ENCODE peak calls at places on chromosomes 6 and 20, in four cellular contexts. D is memory B cell, Y is NCI-H774, T is EL. B is an unnamed sample.

GRCh38 chr6:84764332-84765049 is at the start of gene TBX18:
- DNase-seq in D (no peak), Y (no peak), T (peak), B (peak)

GRCh38 chr20:54619181-54619580 is 143.8 kb downstream of the DOK5 start:
- DNase-seq in D (no peak), Y (no peak), T (no peak), B (no peak)

GRCh38 chr6:144266091-144266649 is 19.0 kb upstream of the UTRN start:
- DNase-seq in D (no peak), Y (no peak), T (peak), B (peak)

GRCh38 chr6:167311286-167311685 is 13.6 kb upstream of the TTLL2 start:
- DNase-seq in D (no peak), Y (no peak), T (no peak), B (no peak)

GRCh38 chr6:105593056-105593455 is 190.2 kb upstream of the PREP start:
- DNase-seq in D (no peak), Y (no peak), T (peak), B (peak)

GRCh38 chr20:43508106-43508505 is 609 bp downstream of the L3MBTL1 start:
- DNase-seq in D (no peak), Y (no peak), T (peak), B (peak)

GRCh38 chr6:18823782-18824386 is 436.7 kb downstream of the RNF144B start:
- DNase-seq in D (peak), Y (no peak), T (peak), B (peak)

GRCh38 chr20:18805881-18806280 is 7.7 kb upstream of the SCP2D1 start:
- DNase-seq in D (no peak), Y (no peak), T (peak), B (peak)

GRCh38 chr6:15246217-15247211 is 645 bp downstream of the JARID2 start:
- DNase-seq in D (no peak), Y (no peak), T (peak), B (peak)

GRCh38 chr6:169292340-169293124 is 38.9 kb upstream of the THBS2 start:
- DNase-seq in D (no peak), Y (no peak), T (peak), B (peak)

GRCh38 chr20:4601630-4602296 is 119.9 kb upstream of the PRND start:
- DNase-seq in D (no peak), Y (no peak), T (peak), B (peak)

GRCh38 chr6:149026530-149026942 is 279.7 kb downstream of the UST start:
- DNase-seq in D (peak), Y (peak), T (peak), B (peak)

GRCh38 chr20:766906-767305 is 1.4 kb downstream of the SLC52A3 start:
- DNase-seq in D (no peak), Y (no peak), T (no peak), B (no peak)

B was measured in kidney tubule cell.